ENCODE peak calls at places on chromosomes 1 and 21, in five cellular contexts. X, I, R, C and U are unnamed samples.

GRCh38 chr1:199312626-199313025 is 673.8 kb downstream of the PTPRC start:
- DNase-seq in X (no peak), I (no peak), R (no peak), C (no peak), U (no peak)

GRCh38 chr1:27416387-27417111 is 24.1 kb downstream of the GPR3 start:
- DNase-seq in X (no peak), I (peak), R (no peak), C (peak), U (no peak)

GRCh38 chr21:38448619-38449186 is 49.6 kb downstream of the ERG start:
- DNase-seq in X (no peak), I (no peak), R (no peak), C (peak), U (no peak)

GRCh38 chr21:34834852-34835501 is 166.2 kb downstream of the CLIC6 start:
- DNase-seq in X (no peak), I (no peak), R (no peak), C (no peak), U (no peak)

GRCh38 chr1:3320246-3321152 is 134.0 kb upstream of the ARHGEF16 start:
- DNase-seq in X (no peak), I (peak), R (no peak), C (no peak), U (no peak)

GRCh38 chr21:34669149-34669879 is 520 bp downstream of the CLIC6 start:
- DNase-seq in X (peak), I (no peak), R (no peak), C (peak), U (no peak)

GRCh38 chr21:38434913-38435533 is 63.3 kb downstream of the ERG start:
- DNase-seq in X (no peak), I (no peak), R (no peak), C (no peak), U (no peak)

GRCh38 chr1:111653695-111654094 is 34.1 kb downstream of the RAP1A start:
- DNase-seq in X (no peak), I (no peak), R (no peak), C (no peak), U (no peak)

GRCh38 chr1:26582053-26582835 is 52.7 kb downstream of the RPS6KA1 start:
- DNase-seq in X (no peak), I (no peak), R (no peak), C (no peak), U (peak)

GRCh38 chr1:216929870-216930582 is 206.8 kb upstream of the ESRRG start:
- DNase-seq in X (no peak), I (no peak), R (no peak), C (no peak), U (no peak)

GRCh38 chr1:78377356-78377928 is 113.3 kb upstream of the PTGFR start:
- DNase-seq in X (no peak), I (no peak), R (no peak), C (no peak), U (no peak)

GRCh38 chr1:1827089-1827433 is 48.8 kb upstream of the NADK start:
- DNase-seq in X (no peak), I (no peak), R (no peak), C (no peak), U (no peak)

GRCh38 chr1:1631793-1632420 is at the start of gene MMP23B:
- DNase-seq in X (peak), I (no peak), R (no peak), C (peak), U (no peak)

GRCh38 chr1:119882172-119883029 is 13.9 kb downstream of the ADAM30 start:
- DNase-seq in X (no peak), I (no peak), R (no peak), C (no peak), U (no peak)

GRCh38 chr1:15847100-15847892 is at the start of gene SPEN:
- DNase-seq in X (peak), I (peak), R (peak), C (peak), U (peak)
- TF ChIP-seq POLR2AphosphoS5 in X (no peak), I (peak), R (peak), C (peak), U (peak)

GRCh38 chr1:8373547-8374270 is 55.8 kb downstream of the SLC45A1 start:
- DNase-seq in X (no peak), I (peak), R (peak), C (peak), U (peak)
- TF ChIP-seq POLR2AphosphoS5 in X (no peak), I (no peak), R (peak), C (no peak), U (peak)

GRCh38 chr1:118649406-118649805 is 338.7 kb downstream of the TBX15 start:
- DNase-seq in X (no peak), I (no peak), R (no peak), C (no peak), U (no peak)

GRCh38 chr1:118650084-118650807 is 337.9 kb downstream of the TBX15 start:
- DNase-seq in X (no peak), I (no peak), R (peak), C (no peak), U (no peak)
- TF ChIP-seq POLR2AphosphoS5 in X (no peak), I (no peak), R (peak), C (no peak), U (no peak)

DNA sequence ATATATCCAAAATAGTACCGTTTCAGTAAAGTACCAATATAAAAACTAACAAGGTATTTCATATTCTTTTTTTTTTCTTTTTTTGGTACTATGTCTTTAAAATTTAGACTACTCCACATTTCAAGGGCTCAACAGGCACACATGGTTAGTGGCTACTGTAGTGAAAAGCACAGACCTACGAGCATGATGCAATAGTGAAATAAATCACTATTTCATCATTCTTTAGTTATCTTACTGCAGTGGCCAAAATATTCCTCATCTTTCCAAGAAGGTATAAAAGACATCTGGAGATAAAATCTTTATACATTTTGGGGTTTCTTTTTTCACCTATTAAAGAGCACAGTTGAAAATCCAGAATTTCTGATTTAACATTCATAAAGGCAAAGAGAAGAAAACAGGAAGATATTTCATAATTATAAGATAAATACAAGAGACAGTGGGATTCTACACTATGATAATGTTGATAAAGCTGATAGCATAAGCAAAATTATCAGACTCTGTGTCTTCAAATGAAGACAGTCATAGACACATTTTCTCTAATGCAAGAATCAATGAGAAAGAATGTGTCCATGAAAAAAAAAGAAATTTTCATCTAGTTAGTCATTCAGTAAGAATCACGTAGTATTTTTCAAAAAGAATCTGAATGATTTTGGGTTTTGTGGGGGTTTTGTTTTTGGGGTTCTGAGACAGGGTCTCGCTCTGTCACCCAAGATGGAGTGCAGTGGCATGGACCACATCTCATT is 41.9 kb downstream of the CEP170 start:
- DNase-seq in X (no peak), I (no peak), R (no peak), C (no peak), U (no peak)
- TF ChIP-seq POLR2AphosphoS5 in X (no peak), I (no peak), R (no peak), C (no peak), U (no peak)

DNA sequence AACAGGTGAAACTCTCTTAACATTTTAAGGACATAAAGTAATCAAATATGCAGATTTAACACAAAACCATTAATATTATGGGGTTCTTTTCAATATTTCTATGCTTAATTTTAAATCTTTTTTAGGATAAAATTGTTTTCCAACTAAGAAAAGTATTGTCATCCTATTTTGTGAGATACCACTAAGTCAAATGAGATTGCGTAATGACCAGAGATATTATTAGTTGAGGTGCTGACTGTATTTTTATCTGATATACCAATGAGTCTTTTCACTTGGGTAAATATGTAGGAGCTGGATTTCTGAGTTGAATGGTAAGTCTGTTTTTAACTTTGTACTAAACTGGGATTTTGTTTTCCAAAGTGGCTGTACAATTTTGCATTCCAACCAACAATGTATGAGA is 25.4 kb downstream of the LEPR start:
- DNase-seq in X (no peak), I (no peak), R (no peak), C (no peak), U (no peak)
- TF ChIP-seq POLR2AphosphoS5 in X (no peak), I (no peak), R (no peak), C (no peak), U (no peak)

GRCh38 chr1:150152772-150153461 is 3.2 kb downstream of the PLEKHO1 start:
- DNase-seq in X (no peak), I (no peak), R (no peak), C (no peak), U (no peak)
- TF ChIP-seq POLR2AphosphoS5 in X (no peak), I (no peak), R (peak), C (no peak), U (no peak)

DNA sequence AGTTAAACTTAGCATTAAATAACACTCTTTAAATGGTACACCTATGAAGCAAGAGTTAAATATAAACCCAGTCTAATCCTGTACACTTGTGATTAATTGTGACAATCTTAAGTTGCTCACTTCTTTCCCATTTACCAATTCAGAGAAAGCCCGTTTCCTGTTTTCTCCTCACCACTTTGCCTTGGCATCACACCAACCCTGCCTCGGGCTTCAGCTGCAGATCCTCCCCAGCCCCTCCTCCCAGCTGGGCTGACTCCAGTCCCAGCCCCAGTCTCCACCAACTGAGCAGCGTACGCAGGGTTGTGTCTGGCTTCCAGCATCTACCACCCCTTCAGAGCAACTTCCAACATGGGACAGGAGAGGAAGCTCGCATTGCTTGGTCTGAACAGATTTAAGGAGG is 4.1 kb downstream of the PYCR2 start:
- DNase-seq in X (no peak), I (no peak), R (peak), C (no peak), U (peak)
- TF ChIP-seq POLR2AphosphoS5 in X (no peak), I (no peak), R (peak), C (no peak), U (no peak)

GRCh38 chr21:36297555-36297937 is 22.5 kb upstream of the MORC3 start:
- DNase-seq in X (no peak), I (no peak), R (no peak), C (no peak), U (no peak)

DNA sequence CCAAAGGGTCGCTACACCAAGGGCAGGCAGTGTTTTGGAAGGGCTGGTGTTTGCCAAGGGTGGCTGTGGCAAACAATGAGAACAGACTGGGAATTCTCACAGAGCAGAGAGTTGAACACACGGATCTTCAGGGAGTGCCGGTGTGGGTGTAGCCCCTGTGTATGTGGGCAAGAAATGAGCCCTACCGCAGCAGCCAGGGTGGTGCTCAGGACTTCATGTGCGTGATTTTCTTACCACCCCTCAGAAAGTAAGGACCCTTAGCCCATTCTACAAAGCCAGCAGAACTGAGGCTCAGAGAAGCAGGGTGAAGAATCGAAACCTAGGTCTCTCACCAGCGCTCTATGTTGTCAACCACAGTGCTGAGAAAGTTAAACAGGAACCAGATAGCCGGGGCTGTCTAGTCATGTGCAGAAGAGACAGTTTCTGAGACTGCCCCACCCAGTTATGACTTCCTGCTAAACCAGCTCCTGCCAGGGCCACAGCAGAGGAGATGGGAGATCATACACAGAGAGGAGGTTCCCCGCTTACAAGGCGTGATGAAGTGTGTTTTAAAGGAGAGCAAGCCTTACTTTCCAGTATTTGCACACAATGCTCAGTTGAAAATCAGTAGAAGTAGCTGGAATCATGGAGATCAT is 21.9 kb upstream of the MORC3 start:
- DNase-seq in X (peak), I (no peak), R (peak), C (no peak), U (peak)
- TF ChIP-seq POLR2AphosphoS5 in X (no peak), I (no peak), R (peak), C (no peak), U (no peak)

GRCh38 chr1:84086616-84087015 is 57.5 kb upstream of the PRKACB start:
- DNase-seq in X (no peak), I (no peak), R (no peak), C (no peak), U (no peak)
- TF ChIP-seq POLR2AphosphoS5 in X (no peak), I (no peak), R (no peak), C (no peak), U (no peak)